ENCODE peak calls at places on chromosome 1, in nine cellular contexts. Q is progenitor cell of endocrine pancreas, Y is fibroblast of the aortic adventitia, N is T-helper 17 cell, F is hepatocyte, X is SW480, J is endodermal cell, U is H4, A is astrocyte of the spinal cord. R is an unnamed sample.

GRCh38 chr1:209491031-209491430 is 92.5 kb upstream of the CAMK1G start:
- DNase-seq in Q (no peak), Y (no peak), N (no peak), F (no peak), X (no peak), J (no peak), U (no peak), A (no peak), R (no peak)

GRCh38 chr1:95650631-95651030 is 416.6 kb downstream of the RWDD3 start:
- DNase-seq in Q (no peak), Y (no peak), N (no peak), F (no peak), X (peak), J (no peak), U (no peak), A (no peak), R (no peak)

GRCh38 chr1:156652131-156652991 is 10.4 kb downstream of the BCAN start:
- DNase-seq in Q (peak), Y (peak), N (no peak), F (peak), X (no peak), J (peak), U (no peak), A (no peak), R (no peak)

GRCh38 chr1:158942490-158942889 is 11.1 kb downstream of the PYHIN1 start:
- DNase-seq in Q (no peak), Y (no peak), N (no peak), F (no peak), X (no peak), J (no peak), U (no peak), A (no peak), R (no peak)

GRCh38 chr1:31792116-31792515 is 23.7 kb downstream of the SPOCD1 start:
- DNase-seq in Q (no peak), Y (no peak), N (no peak), F (no peak), X (no peak), J (peak), U (no peak), A (no peak), R (no peak)

GRCh38 chr1:19504796-19505693 is 19.7 kb upstream of the CAPZB start:
- DNase-seq in Q (no peak), Y (peak), N (no peak), F (peak), X (no peak), J (no peak), U (peak), A (peak), R (peak)

GRCh38 chr1:59526240-59526639 is 229.3 kb downstream of the FGGY start:
- DNase-seq in Q (no peak), Y (no peak), N (no peak), F (no peak), X (no peak), J (no peak), U (no peak), A (no peak), R (no peak)

GRCh38 chr1:29122662-29122986 is 1.1 kb downstream of the TMEM200B start:
- DNase-seq in Q (peak), Y (peak), N (no peak), F (peak), X (peak), J (peak), U (no peak), A (peak), R (no peak)

GRCh38 chr1:202235003-202235660 is 41.5 kb downstream of the LGR6 start:
- DNase-seq in Q (no peak), Y (no peak), N (no peak), F (no peak), X (peak), J (no peak), U (no peak), A (no peak), R (no peak)

GRCh38 chr1:65948609-65949229 is 156.0 kb downstream of the PDE4B start:
- DNase-seq in Q (no peak), Y (peak), N (no peak), F (peak), X (peak), J (no peak), U (peak), A (peak), R (no peak)

GRCh38 chr1:179298952-179299351 is 5.4 kb downstream of the SOAT1 start:
- DNase-seq in Q (no peak), Y (no peak), N (peak), F (no peak), X (no peak), J (no peak), U (no peak), A (no peak), R (peak)

GRCh38 chr1:31377361-31377863 is 4.5 kb upstream of the FABP3 start:
- DNase-seq in Q (no peak), Y (no peak), N (no peak), F (no peak), X (no peak), J (peak), U (no peak), A (no peak), R (no peak)

GRCh38 chr1:201095581-201096531 is 16.4 kb downstream of the CACNA1S start:
- DNase-seq in Q (no peak), Y (no peak), N (no peak), F (no peak), X (no peak), J (no peak), U (no peak), A (peak), R (no peak)

GRCh38 chr1:22217811-22218460 is 75.0 kb upstream of the WNT4 start:
- DNase-seq in Q (no peak), Y (no peak), N (no peak), F (no peak), X (peak), J (peak), U (no peak), A (no peak), R (no peak)

GRCh38 chr1:16126160-16126559 is 29.7 kb downstream of the EPHA2 start:
- DNase-seq in Q (no peak), Y (no peak), N (no peak), F (no peak), X (no peak), J (peak), U (no peak), A (no peak), R (no peak)